ENCODE peak calls at places on chromosomes 2 and 18, in four cellular contexts. C is SK-N-SH; G is neural progenitor cell; U is CD8-positive, alpha-beta memory T cell. F is an unnamed sample.

GRCh38 chr2:27885246-27885645 is 4.9 kb downstream of the RBKS start:
- DNase-seq in G (no peak), U (no peak), C (no peak), F (no peak)

GRCh38 chr18:11654736-11655604 is 34.1 kb upstream of the GNAL start:
- DNase-seq in G (peak; percentile 79), U (no peak), C (peak; percentile 59), F (peak; percentile 92)

GRCh38 chr18:65422544-65423136 is 328.2 kb upstream of the CDH7 start:
- DNase-seq in C (no peak), U (no peak), G (no peak), F (no peak)

GRCh38 chr18:70373062-70373519 is 84.2 kb downstream of the SOCS6 start:
- DNase-seq in C (no peak), U (no peak), G (no peak), F (no peak)

GRCh38 chr2:241808701-241809382 is at the start of gene NEU4:
- DNase-seq in U (no peak), C (peak; percentile 51), G (peak; percentile 62), F (peak; percentile 63)

GRCh38 chr2:234682492-234683228 is 185.8 kb upstream of the ARL4C start:
- DNase-seq in C (no peak), G (no peak), U (no peak), F (peak; percentile 42)

GRCh38 chr18:55054591-55054990 is 95.3 kb upstream of the CCDC68 start:
- DNase-seq in C (no peak), U (no peak), G (no peak), F (no peak)

GRCh38 chr18:79554945-79555645 is 124.5 kb upstream of the CTDP1 start:
- DNase-seq in C (no peak), G (no peak), U (no peak), F (peak; percentile 33)

GRCh38 chr2:196638765-196639164 is 750 bp upstream of the CCDC150 start:
- DNase-seq in G (no peak), C (no peak), U (no peak), F (no peak)

GRCh38 chr2:24287171-24287570 is 73.2 kb downstream of the ITSN2 start:
- DNase-seq in C (no peak), U (no peak), G (no peak), F (no peak)
- H3K27ac ChIP-seq in C (no peak overlapping the region), U (no peak overlapping the region), G (no peak overlapping the region), F (no peak overlapping the region)

DNA sequence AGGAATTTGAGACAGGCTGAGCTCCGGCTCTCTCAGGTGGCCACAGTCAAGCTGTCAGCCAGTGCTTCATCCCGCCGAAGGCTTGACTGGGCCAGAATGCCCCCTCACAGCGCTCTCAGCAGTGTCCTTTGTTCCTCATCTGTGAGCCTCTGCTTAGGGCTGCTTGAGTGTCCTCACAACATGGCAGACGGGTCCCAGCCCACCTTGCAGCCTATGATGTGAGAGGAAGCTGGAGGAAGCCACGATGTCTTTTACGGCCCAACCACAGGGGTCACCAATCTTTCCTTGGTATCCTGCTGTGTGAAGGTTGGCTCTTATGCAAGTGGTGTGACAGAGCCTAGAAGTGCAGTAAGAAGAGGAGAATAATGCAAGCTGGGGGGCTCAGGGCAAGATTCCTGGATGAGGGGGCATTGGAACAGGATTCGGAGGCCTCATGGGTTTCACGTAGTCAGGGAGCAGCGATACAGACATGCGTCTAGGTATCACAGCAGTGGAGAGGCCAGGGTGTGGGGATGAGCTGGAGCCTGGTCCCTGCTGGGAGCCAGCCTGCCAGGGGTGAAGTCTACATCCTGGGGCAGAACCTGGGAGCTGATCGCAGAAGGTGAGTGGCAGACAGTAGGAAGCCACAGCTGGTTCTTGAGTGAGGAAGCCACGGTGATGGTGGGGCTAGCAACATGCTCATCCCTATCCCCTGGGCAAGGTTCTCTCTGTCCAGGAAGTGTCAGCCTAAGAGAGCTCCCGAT is 234.1 kb downstream of the GLI2 start:
- DNase-seq in G (peak; percentile 15), C (no peak), U (no peak), F (peak; percentile 66)
- H3K27ac ChIP-seq in G (no peak overlapping the region), C (no peak overlapping the region), U (no peak overlapping the region), F (no peak overlapping the region)

DNA sequence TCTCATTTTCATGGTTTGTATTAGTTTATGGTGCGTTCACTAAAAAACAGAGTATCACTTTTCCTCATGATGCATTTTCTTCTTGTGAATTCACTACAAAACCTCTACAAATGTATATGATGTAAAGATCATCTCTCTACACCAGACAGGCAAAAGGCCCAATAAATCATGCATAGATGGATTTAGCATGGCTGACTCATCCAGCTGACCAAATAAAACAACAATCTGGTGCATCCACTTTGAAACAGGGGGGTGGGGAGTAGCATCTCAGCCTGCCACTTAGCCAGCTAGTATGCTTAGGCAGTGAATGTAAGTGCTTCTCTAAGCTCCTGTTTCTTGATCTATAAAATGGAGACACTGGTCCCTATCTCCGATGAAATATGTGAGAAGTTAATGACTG is 78.5 kb downstream of the SATB2 start:
- DNase-seq in U (no peak), C (no peak), G (no peak), F (no peak)
- H3K27ac ChIP-seq in U (no peak overlapping the region), C (no peak overlapping the region), G (no peak overlapping the region), F (no peak overlapping the region)

GRCh38 chr2:159904565-159905281 is 106.7 kb upstream of the CD302 start:
- DNase-seq in G (peak; percentile 76), C (no peak), U (peak; percentile 82), F (peak; percentile 93)
- H3K27ac ChIP-seq in G (no peak within 1 kb of the TSS), C (no peak within 1 kb of the TSS), U (peak within 1 kb of the TSS; percentile 86), F (no peak within 1 kb of the TSS)

GRCh38 chr2:43169091-43169936 is 57.1 kb downstream of the ZFP36L2 start:
- DNase-seq in C (no peak), U (no peak), G (no peak), F (peak; percentile 51)

GRCh38 chr2:43171789-43172188 is 54.6 kb downstream of the ZFP36L2 start:
- DNase-seq in G (no peak), C (peak; percentile 86), U (no peak), F (peak; percentile 33)

GRCh38 chr2:43168016-43168369 is 58.4 kb downstream of the ZFP36L2 start:
- DNase-seq in G (no peak), C (no peak), U (no peak), F (no peak)

GRCh38 chr2:43170733-43171101 is 55.7 kb downstream of the ZFP36L2 start:
- DNase-seq in G (no peak), C (no peak), U (no peak), F (peak; percentile 47)

DNA sequence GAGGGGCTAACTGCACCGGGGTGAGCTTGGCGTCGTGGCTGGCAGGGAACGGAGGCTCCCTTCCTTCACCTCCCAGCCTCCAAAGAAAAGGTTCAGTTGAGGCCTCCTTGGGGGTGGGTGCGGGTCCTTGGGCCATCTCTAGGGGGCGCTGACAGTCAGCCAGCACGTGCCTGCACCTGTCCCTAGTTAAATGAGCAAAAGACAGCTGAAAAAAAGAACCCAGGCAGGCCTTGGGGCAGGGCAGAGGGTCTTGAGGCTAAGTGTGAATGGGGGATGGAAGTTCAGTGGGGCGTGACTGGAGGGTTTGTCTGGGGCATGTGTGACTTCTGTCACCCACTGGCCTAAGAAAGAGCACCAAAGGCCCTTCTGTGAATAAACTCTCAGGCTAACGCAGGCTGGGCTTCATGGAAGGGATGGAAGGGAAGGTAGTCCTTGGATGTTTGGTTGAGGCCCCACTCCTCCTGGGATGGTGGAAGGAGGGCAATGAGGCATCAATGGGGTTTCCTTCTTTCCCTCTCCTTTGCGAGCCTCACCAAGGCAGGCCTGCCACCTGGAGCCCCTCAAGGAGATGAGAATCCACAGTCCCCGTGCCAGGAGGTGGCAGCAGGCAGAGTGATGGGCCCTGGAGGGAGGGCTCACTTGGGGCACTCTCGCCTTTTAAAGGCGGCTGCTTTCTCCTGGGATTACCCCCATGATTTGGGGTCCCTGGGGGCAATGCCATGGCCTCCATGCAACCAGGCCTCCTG is 56.2 kb downstream of the ZFP36L2 start:
- DNase-seq in U (peak; percentile 49), C (peak; percentile 69), G (peak; percentile 52), F (peak; percentile 88)
- H3K27ac ChIP-seq in U (peak overlapping the region; percentile 53), C (no peak overlapping the region), G (no peak overlapping the region), F (no peak overlapping the region)

DNA sequence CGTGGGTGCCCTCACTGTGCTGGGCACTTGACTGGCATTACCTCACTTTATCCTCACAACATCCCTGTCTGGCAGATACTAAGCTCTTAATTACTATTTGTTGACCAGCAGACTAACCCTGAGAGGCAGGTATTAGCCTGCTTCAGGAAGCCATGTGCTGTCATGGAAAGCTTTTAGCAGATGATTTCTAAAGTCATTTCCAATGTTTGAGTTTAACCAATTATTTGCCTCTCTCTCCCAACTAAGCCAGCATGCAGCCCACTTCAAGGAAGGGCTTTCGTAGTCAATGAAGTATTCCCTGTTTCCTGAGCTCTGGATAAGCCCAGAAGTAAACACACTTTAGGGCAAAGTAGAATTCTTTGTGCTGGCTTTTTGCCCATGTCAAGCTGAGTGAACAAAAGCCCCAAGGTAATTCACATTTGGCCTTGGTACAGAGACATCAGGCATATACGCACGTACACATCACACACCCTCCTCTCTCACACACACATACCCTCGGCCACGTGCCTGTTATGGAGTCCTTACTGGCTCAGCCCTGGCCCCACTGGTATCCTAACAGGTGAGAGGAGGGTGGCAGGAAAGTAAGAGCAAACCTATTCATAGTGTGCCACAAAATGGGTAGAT is 108.6 kb downstream of the C1D start:
- DNase-seq in U (no peak), C (no peak), G (no peak), F (peak; percentile 59)
- H3K27ac ChIP-seq in U (no peak overlapping the region), C (no peak overlapping the region), G (no peak overlapping the region), F (no peak overlapping the region)

DNA sequence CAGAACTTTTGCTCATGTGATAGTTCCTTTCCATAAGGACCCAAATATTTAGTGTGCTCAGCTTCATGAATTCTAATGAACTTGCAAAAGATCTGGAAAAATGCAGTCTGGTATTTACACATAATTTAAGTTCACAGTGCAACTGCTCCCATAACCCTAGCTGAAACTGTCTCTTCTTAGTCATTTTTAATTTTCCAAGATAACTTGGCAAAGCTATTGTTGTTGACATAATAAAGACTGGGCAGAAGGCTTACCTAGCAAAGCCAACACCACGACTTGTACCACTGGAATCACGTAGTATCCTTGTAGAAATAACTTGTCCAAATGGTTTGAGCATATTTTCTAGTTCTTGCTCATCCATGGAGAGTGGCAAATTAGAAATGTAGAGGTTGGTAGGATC is 103.0 kb upstream of the ITGB6 start:
- DNase-seq in G (no peak), C (no peak), U (no peak), F (no peak)
- H3K27ac ChIP-seq in G (no peak overlapping the region), C (no peak overlapping the region), U (no peak overlapping the region), F (no peak overlapping the region)

GRCh38 chr2:233352141-233352842 is 2.0 kb upstream of the DGKD start:
- DNase-seq in G (no peak), C (no peak), U (no peak), F (no peak)

GRCh38 chr2:233353101-233353768 is 1.1 kb upstream of the DGKD start:
- DNase-seq in G (no peak), C (peak; percentile 52), U (no peak), F (no peak)

GRCh38 chr2:233349005-233349998 is 5.0 kb upstream of the DGKD start:
- DNase-seq in G (no peak), U (no peak), C (no peak), F (no peak)

GRCh38 chr2:233350708-233351107 is 3.6 kb upstream of the DGKD start:
- DNase-seq in C (peak; percentile 54), U (no peak), G (no peak), F (no peak)

DNA sequence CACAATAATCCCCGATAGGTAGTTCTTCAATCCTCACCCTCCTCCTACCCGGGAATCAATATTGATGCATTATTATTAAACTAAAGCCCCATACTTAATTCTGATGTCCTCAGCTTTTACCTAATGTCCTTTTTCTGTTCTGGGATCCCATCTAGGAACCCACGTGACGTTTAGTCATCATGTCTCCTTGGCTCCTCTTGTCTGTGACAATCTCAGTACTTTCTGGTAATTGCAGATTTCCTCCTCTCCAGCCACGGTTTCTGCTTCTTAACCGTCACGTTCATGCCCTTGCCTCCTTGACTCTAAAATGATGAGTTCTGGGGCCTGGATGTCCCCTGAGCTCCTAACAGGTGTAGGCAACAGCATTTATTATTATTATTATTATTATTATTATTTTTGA is 2.9 kb upstream of the DGKD start:
- DNase-seq in G (no peak), U (no peak), C (no peak), F (no peak)
- H3K27ac ChIP-seq in G (no peak overlapping the region), U (no peak overlapping the region), C (peak overlapping the region; percentile 86), F (no peak overlapping the region)